ENCODE peak calls at places on chromosomes 5 and 9, in nine cellular contexts. O is OCI-LY7, Q is stomach, X is cardiac muscle cell, H is left ventricle myocardium inferior, W is A673, C is sigmoid colon, I is fibroblast of lung, D is PC-9. T is an unnamed sample. For H3K36me3, the result is how much of the 10 kb centered on the place peaks cover.

GRCh38 chr9:93229636-93230035 is 45.7 kb downstream of the WNK2 start:
- DNase-seq in O (no peak), Q (no peak), X (no peak), H (no peak), W (no peak), C (no peak), I (no peak), D (no peak), T (no peak)

GRCh38 chr9:136031094-136031493 is 64.0 kb downstream of the NACC2 start:
- DNase-seq in O (no peak), Q (no peak), X (no peak), H (no peak), W (no peak), C (no peak), I (no peak), D (no peak), T (no peak)

GRCh38 chr5:177545487-177546261 is 8.7 kb downstream of the FAM193B start:
- DNase-seq in O (no peak), Q (peak), X (peak), H (peak), W (peak), C (peak), I (peak), D (no peak), T (no peak)

GRCh38 chr5:90528704-90529233 is 615 bp downstream of the LYSMD3 start:
- DNase-seq in O (peak), Q (no peak), X (peak), H (no peak), W (peak), C (no peak), I (peak), D (no peak), T (no peak)

GRCh38 chr5:170287532-170287931 is 10.0 kb downstream of the LCP2 start:
- DNase-seq in O (no peak), Q (no peak), X (peak), H (peak), W (no peak), C (peak), I (peak), D (no peak), T (no peak)

GRCh38 chr5:38653389-38653788 is 96.9 kb upstream of the LIFR start:
- DNase-seq in O (no peak), Q (no peak), X (no peak), H (no peak), W (no peak), C (no peak), I (no peak), D (no peak), T (no peak)

GRCh38 chr9:136474021-136474640 is 8.7 kb downstream of the SEC16A start:
- DNase-seq in O (no peak), Q (no peak), X (no peak), H (no peak), W (no peak), C (no peak), I (no peak), D (no peak), T (no peak)

GRCh38 chr5:28748446-28748845 is 1710.1 kb upstream of the CDH9 start:
- DNase-seq in O (no peak), Q (no peak), X (no peak), H (no peak), W (no peak), C (no peak), I (no peak), D (no peak), T (no peak)

GRCh38 chr9:136997830-136998234 is 1.5 kb upstream of the CLIC3 start:
- DNase-seq in O (no peak), Q (no peak), X (no peak), H (no peak), W (no peak), C (no peak), I (no peak), D (no peak), T (no peak)

GRCh38 chr5:108858959-108859358 is 111.3 kb downstream of the FER start:
- DNase-seq in O (peak), Q (no peak), X (peak), H (no peak), W (peak), C (no peak), I (peak), D (no peak), T (no peak)

GRCh38 chr9:87579761-87580626 is 82.3 kb downstream of the DAPK1 start:
- DNase-seq in O (no peak), Q (no peak), X (no peak), H (no peak), W (no peak), C (no peak), I (no peak), D (no peak), T (no peak)

GRCh38 chr5:159825551-159826051 is 90.7 kb upstream of the ADRA1B start:
- DNase-seq in O (no peak), Q (peak), X (peak), H (no peak), W (no peak), C (no peak), I (peak), D (peak), T (no peak)

GRCh38 chr5:172640822-172641358 is at the start of gene NEURL1B:
- DNase-seq in O (peak), Q (peak), X (peak), H (peak), W (peak), C (peak), I (peak), D (peak), T (peak)

GRCh38 chr9:114405294-114406034 is 17.7 kb upstream of the AKNA start:
- DNase-seq in O (peak), Q (peak), X (peak), H (peak), W (peak), C (peak), I (peak), D (peak), T (peak)

GRCh38 chr5:122129332-122129731 is at the start of gene ZNF474:
- DNase-seq in O (no peak), Q (no peak), X (peak), H (no peak), W (peak), C (peak), I (peak), D (peak), T (peak)

GRCh38 chr5:171425596-171426244 is 6.3 kb downstream of the FGF18 start:
- DNase-seq in O (no peak), Q (peak), X (no peak), H (no peak), W (no peak), C (no peak), I (no peak), D (no peak), T (peak)

GRCh38 chr5:180347651-180348050 is 5.5 kb downstream of the GFPT2 start:
- DNase-seq in O (no peak), Q (no peak), X (no peak), H (no peak), W (no peak), C (no peak), I (no peak), D (no peak), T (no peak)

GRCh38 chr5:34894716-34895115 is 20.6 kb downstream of the RAD1 start:
- DNase-seq in O (no peak), Q (no peak), X (no peak), H (no peak), W (no peak), C (no peak), I (no peak), D (no peak), T (no peak)

GRCh38 chr9:90645721-90646120 is 3.1 kb upstream of the DIRAS2 start:
- DNase-seq in O (no peak), Q (no peak), X (no peak), H (no peak), W (no peak), C (no peak), I (no peak), D (no peak), T (no peak)

GRCh38 chr5:84191296-84191695 is 193.4 kb downstream of the EDIL3 start:
- DNase-seq in O (no peak), Q (no peak), X (peak), H (no peak), W (no peak), C (no peak), I (no peak), D (no peak), T (no peak)

GRCh38 chr5:150542933-150543445 is 35.1 kb downstream of the NDST1 start:
- DNase-seq in O (no peak), Q (peak), X (no peak), H (no peak), W (no peak), C (no peak), I (peak), D (no peak), T (peak)

GRCh38 chr9:94859891-94860290 is 133.4 kb downstream of the AOPEP start:
- DNase-seq in O (no peak), Q (no peak), X (no peak), H (no peak), W (no peak), C (no peak), I (no peak), D (peak), T (no peak)

GRCh38 chr5:36728697-36729543 is 122.5 kb downstream of the SLC1A3 start:
- DNase-seq in O (peak), Q (no peak), X (peak), H (no peak), W (peak), C (no peak), I (peak), D (peak), T (no peak)

GRCh38 chr9:22528485-22528884 is 81.9 kb downstream of the DMRTA1 start:
- DNase-seq in O (peak), Q (no peak), X (no peak), H (no peak), W (no peak), C (no peak), I (peak), D (no peak), T (no peak)

GRCh38 chr9:95710449-95710848 is 165.0 kb upstream of the ERCC6L2 start:
- DNase-seq in O (no peak), Q (no peak), X (no peak), H (no peak), W (no peak), C (no peak), I (no peak), D (no peak), T (no peak)

GRCh38 chr5:172452398-172453205 is 1.7 kb downstream of the SH3PXD2B start:
- DNase-seq in O (no peak), Q (peak), X (peak), H (no peak), W (peak), C (peak), I (peak), D (peak), T (no peak)

GRCh38 chr5:21199087-21199486 is 1211.1 kb upstream of the CDH18 start:
- DNase-seq in O (no peak), Q (no peak), X (no peak), H (no peak), W (no peak), C (no peak), I (peak), D (no peak), T (no peak)

GRCh38 chr5:143010335-143010734 is 240.2 kb downstream of the ARHGAP26 start:
- DNase-seq in O (no peak), Q (no peak), X (no peak), H (no peak), W (no peak), C (no peak), I (no peak), D (no peak), T (no peak)

GRCh38 chr5:126947146-126948010 is 83.0 kb downstream of the MARCHF3 start:
- DNase-seq in O (no peak), Q (no peak), X (no peak), H (no peak), W (no peak), C (no peak), I (no peak), D (no peak), T (no peak)

GRCh38 chr9:100725376-100725775 is 147.5 kb downstream of the CAVIN4 start:
- DNase-seq in O (no peak), Q (no peak), X (peak), H (no peak), W (no peak), C (no peak), I (no peak), D (no peak), T (no peak)

GRCh38 chr5:134371834-134372340 is 518 bp downstream of the UBE2B start:
- DNase-seq in O (peak), Q (peak), X (peak), H (peak), W (peak), C (peak), I (peak), D (peak), T (peak)

GRCh38 chr5:79876510-79876909 is 114.6 kb downstream of the MTX3 start:
- DNase-seq in O (no peak), Q (no peak), X (no peak), H (no peak), W (no peak), C (no peak), I (no peak), D (no peak), T (no peak)

GRCh38 chr5:72543811-72544210 is 36.6 kb upstream of the ZNF366 start:
- DNase-seq in O (no peak), Q (no peak), X (peak), H (no peak), W (no peak), C (no peak), I (no peak), D (no peak), T (no peak)

GRCh38 chr5:132070460-132071337 is 2.9 kb upstream of the CSF2 start:
- DNase-seq in O (no peak), Q (no peak), X (peak), H (no peak), W (no peak), C (no peak), I (peak), D (no peak), T (no peak)

GRCh38 chr9:91825866-91826265 is 124.2 kb downstream of the ROR2 start:
- DNase-seq in O (no peak), Q (no peak), X (no peak), H (no peak), W (no peak), C (peak), I (no peak), D (no peak), T (no peak)

GRCh38 chr9:91824151-91824550 is 125.9 kb downstream of the ROR2 start:
- DNase-seq in O (no peak), Q (no peak), X (no peak), H (no peak), W (no peak), C (peak), I (no peak), D (no peak), T (no peak)

GRCh38 chr9:91825422-91825821 is 124.6 kb downstream of the ROR2 start:
- DNase-seq in O (no peak), Q (no peak), X (peak), H (no peak), W (no peak), C (peak), I (peak), D (no peak), T (no peak)

GRCh38 chr9:91820949-91821880 is 128.8 kb downstream of the ROR2 start:
- DNase-seq in O (no peak), Q (no peak), X (no peak), H (no peak), W (no peak), C (peak), I (no peak), D (no peak), T (no peak)

DNA sequence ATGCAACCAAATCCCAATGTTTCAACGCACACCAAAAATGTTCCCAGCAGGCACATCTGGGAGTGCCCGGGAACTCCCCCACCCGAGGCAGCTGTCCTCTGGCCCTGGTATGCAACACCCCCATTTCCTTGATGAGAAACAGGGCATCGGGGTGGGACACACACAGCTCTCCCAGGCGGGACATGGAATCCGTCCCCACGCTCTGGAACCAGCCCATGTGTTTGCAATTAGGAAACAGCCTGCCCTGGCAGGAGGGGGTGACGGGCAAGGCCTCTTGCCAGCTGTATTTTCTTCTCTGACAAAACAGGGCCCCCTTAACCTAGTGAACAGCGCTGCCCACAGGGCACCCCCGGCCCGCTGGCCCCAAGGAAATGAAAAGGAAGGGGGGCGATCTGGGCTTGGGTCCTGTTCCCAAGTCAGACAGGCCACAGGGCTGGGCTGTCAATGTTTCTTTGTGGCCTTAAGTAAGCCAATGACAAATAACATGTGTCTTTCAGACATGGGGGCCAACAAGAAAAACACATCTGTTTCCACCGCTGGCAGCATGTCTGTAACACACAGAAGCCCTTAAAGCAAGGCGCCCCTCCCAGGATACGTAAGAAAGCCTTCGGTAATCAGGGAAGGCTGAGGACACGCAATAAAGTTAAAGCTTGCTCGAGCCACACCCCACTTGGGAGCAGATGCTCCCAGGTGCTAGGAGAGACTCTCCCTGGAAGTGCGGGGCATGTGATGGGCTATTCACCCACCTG is 125.3 kb downstream of the ROR2 start:
- DNase-seq in O (no peak), Q (no peak), X (peak), H (peak), W (no peak), C (peak), I (peak), D (no peak), T (no peak)
- H3K4me3 ChIP-seq in O (no peak), Q (no peak), X (no peak), H (peak), W (no peak), C (no peak), I (peak), D (peak), T (no peak)

DNA sequence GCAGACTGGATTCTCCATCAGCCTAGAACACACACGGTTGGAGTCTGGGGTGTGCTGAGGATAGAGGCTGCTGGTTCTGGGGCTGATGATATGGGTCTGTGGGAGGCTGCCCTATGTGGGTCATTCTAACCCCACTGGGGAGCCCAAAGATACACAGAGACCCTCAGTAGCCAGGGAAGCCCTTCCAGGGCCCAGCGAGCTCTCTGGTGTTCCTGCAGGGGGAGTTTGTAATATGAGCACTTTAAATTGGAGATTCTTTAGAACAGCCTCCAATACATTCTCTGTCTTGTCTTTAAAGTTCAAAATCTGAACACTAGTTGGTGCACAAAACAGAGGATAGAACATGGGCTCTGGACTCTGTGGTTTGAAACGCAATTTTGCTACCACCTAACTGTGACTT is 2.4 kb downstream of the ACTL7A start:
- DNase-seq in O (no peak), Q (no peak), X (no peak), H (no peak), W (no peak), C (no peak), I (no peak), D (no peak), T (no peak)
- TF ChIP-seq CTCF in O (peak), Q (no peak), X (no peak), H (no peak), W (peak), C (no peak), I (no peak), D (no peak), T (no peak)

DNA sequence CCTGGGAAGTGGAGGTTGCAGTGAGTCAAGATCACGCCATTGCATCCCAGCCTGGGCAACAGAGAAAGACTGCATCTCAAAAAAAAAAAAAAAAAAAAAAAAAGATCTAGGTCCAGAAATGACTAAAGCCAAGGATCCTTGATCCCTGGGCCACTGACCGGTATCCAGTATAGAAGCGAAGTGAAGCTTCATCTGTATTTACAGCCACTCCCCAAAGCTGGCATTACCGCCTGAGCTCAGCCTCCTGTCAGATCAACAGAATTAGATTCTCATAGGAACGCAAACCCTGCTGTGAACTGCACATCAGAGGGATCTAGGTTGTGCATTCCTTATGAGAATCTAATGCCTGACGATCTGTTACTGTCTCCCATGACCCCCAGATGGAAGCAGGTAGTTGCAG is 9.3 kb downstream of the CSNK1A1 start:
- DNase-seq in O (no peak), Q (no peak), X (no peak), H (no peak), W (no peak), C (no peak), I (no peak), D (no peak), T (no peak)
- H3K36me3 ChIP-seq in O (half or more), Q (half or more), X (under half), H (under half), W (half or more), C (under half), I (under half), D (half or more), T (under half)

DNA sequence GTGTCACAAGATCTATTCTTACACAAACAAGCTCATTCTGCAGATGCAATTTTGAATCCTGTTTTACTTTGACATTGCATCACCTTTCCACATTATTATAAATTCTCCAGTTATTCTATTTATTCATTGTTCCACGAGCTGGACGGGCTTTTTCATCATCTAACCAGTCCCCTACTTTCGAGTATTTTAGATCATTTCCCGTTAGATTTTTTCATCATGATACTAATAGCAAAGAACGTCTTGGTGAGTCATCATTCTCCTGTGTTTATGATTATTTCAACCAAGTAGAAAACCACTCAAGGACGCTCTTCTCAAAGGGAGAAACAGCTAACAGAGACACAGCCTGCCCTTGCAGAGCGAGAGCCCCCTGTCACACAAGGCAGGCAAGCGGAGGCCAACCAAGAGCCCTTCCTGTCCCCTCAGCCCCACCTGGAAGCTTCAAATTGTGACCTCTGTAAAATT is 15.1 kb downstream of the BBLN start:
- DNase-seq in O (no peak), Q (no peak), X (no peak), H (no peak), W (no peak), C (no peak), I (peak), D (no peak), T (no peak)
- H3K4me3 ChIP-seq in O (no peak), Q (no peak), X (no peak), H (no peak), W (no peak), C (no peak), I (no peak), D (no peak), T (no peak)

GRCh38 chr9:98532147-98532546 is 176.6 kb downstream of the GABBR2 start:
- DNase-seq in O (no peak), Q (no peak), X (no peak), H (no peak), W (no peak), C (no peak), I (no peak), D (no peak), T (no peak)
- TF ChIP-seq CTCF in O (no peak), Q (no peak), X (no peak), H (no peak), W (no peak), C (no peak), I (no peak), D (no peak), T (no peak)

DNA sequence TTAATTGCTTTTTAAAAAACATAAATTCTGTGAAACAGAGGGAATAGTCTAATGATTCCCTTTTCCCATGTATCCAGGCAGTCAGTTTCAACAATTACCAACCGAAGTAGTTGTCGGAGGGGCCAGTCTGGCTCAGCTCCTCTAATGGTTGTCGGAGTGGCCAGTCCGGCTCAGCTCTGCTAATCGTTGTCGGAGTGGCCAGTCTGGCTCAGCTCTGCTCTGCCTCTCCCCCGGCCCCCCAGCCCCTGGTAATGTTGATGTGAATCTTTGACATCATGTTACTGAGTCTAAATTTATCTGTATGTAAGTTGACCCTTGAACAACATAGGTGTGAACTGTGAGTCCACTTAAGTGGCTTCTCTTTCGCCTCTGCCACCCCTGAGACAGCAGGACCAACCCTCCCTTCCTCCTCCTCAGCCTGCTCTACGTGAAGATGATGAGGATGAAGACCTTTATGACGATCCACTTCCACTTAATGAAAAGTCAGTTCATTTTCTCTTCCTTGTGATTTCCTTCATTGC is 9.4 kb downstream of the NDUFS6 start:
- DNase-seq in O (no peak), Q (no peak), X (no peak), H (no peak), W (no peak), C (no peak), I (no peak), D (no peak), T (no peak)
- H3K36me3 ChIP-seq in O (half or more), Q (half or more), X (half or more), H (half or more), W (half or more), C (under half), I (under half), D (half or more), T (under half)